ENCODE peak calls at places on chromosomes 4 and X, in four cellular contexts. One of them, this sample, is unnamed.

GRCh38 chr4:35934370-35934981 is 309.8 kb downstream of the ARAP2 start:
- DNase-seq in esophagus muscularis mucosa: no peak
- DNase-seq in GM23338: peak; percentile 65
- DNase-seq in CD8-positive, alpha-beta T cell: no peak
- DNase-seq in this sample: no peak

GRCh38 chr4:186158021-186158859 is 33.1 kb upstream of the CYP4V2 start:
- DNase-seq in GM23338: peak; percentile 3
- DNase-seq in esophagus muscularis mucosa: peak; percentile 55
- DNase-seq in CD8-positive, alpha-beta T cell: no peak
- DNase-seq in this sample: no peak

GRCh38 chrX:75211976-75212375 is 55.9 kb upstream of the ABCB7 start:
- DNase-seq in GM23338: no peak
- DNase-seq in esophagus muscularis mucosa: no peak
- DNase-seq in CD8-positive, alpha-beta T cell: no peak
- DNase-seq in this sample: no peak

GRCh38 chr4:182825003-182825402 is 92.2 kb downstream of the DCTD start:
- DNase-seq in CD8-positive, alpha-beta T cell: no peak
- DNase-seq in esophagus muscularis mucosa: no peak
- DNase-seq in GM23338: no peak
- DNase-seq in this sample: no peak

GRCh38 chr4:78772526-78773084 is 3.5 kb upstream of the BMP2K start:
- DNase-seq in GM23338: no peak
- DNase-seq in CD8-positive, alpha-beta T cell: no peak
- DNase-seq in esophagus muscularis mucosa: no peak
- DNase-seq in this sample: no peak

GRCh38 chrX:65706041-65706828 is 38.8 kb downstream of the MSN start:
- DNase-seq in GM23338: no peak
- DNase-seq in esophagus muscularis mucosa: no peak
- DNase-seq in CD8-positive, alpha-beta T cell: peak; percentile 46
- DNase-seq in this sample: no peak

GRCh38 chr4:24382381-24382780 is 202.0 kb downstream of the DHX15 start:
- DNase-seq in CD8-positive, alpha-beta T cell: no peak
- DNase-seq in GM23338: no peak
- DNase-seq in esophagus muscularis mucosa: no peak
- DNase-seq in this sample: peak; percentile 84

GRCh38 chr4:152436384-152436783 is 99.5 kb downstream of the FBXW7 start:
- DNase-seq in GM23338: peak; percentile 76
- DNase-seq in CD8-positive, alpha-beta T cell: no peak
- DNase-seq in esophagus muscularis mucosa: no peak
- DNase-seq in this sample: no peak

GRCh38 chrX:30183554-30183953 is 31.8 kb upstream of the MAGEB2 start:
- DNase-seq in CD8-positive, alpha-beta T cell: no peak
- DNase-seq in GM23338: no peak
- DNase-seq in esophagus muscularis mucosa: no peak
- DNase-seq in this sample: no peak

GRCh38 chr4:87053064-87053693 is 118.4 kb downstream of the AFF1 start:
- DNase-seq in esophagus muscularis mucosa: peak; percentile 26
- DNase-seq in CD8-positive, alpha-beta T cell: no peak
- DNase-seq in GM23338: no peak
- DNase-seq in this sample: no peak

GRCh38 chrX:70398899-70399298 is 24.2 kb upstream of the GDPD2 start:
- DNase-seq in GM23338: no peak
- DNase-seq in CD8-positive, alpha-beta T cell: no peak
- DNase-seq in esophagus muscularis mucosa: no peak
- DNase-seq in this sample: no peak

GRCh38 chr4:118905546-118905945 is 16.9 kb downstream of the SYNPO2 start:
- DNase-seq in esophagus muscularis mucosa: no peak
- DNase-seq in GM23338: no peak
- DNase-seq in CD8-positive, alpha-beta T cell: no peak
- DNase-seq in this sample: no peak

GRCh38 chr4:61911313-61911756 is 711.2 kb downstream of the ADGRL3 start:
- DNase-seq in CD8-positive, alpha-beta T cell: no peak
- DNase-seq in esophagus muscularis mucosa: no peak
- DNase-seq in GM23338: peak; percentile 60
- DNase-seq in this sample: no peak

GRCh38 chr4:35463251-35463952 is 780.9 kb downstream of the ARAP2 start:
- DNase-seq in GM23338: peak; percentile 37
- DNase-seq in esophagus muscularis mucosa: no peak
- DNase-seq in CD8-positive, alpha-beta T cell: no peak
- DNase-seq in this sample: no peak

GRCh38 chr4:82744284-82744963 is 54.2 kb downstream of the SCD5 start:
- DNase-seq in GM23338: no peak
- DNase-seq in CD8-positive, alpha-beta T cell: no peak
- DNase-seq in esophagus muscularis mucosa: no peak
- DNase-seq in this sample: peak; percentile 49

GRCh38 chrX:17818729-17819128 is 42.4 kb downstream of the RAI2 start:
- DNase-seq in esophagus muscularis mucosa: no peak
- DNase-seq in CD8-positive, alpha-beta T cell: no peak
- DNase-seq in GM23338: no peak
- DNase-seq in this sample: no peak

GRCh38 chr4:126431049-126431448 is 1116.3 kb downstream of the FAT4 start:
- DNase-seq in esophagus muscularis mucosa: no peak
- DNase-seq in CD8-positive, alpha-beta T cell: no peak
- DNase-seq in GM23338: no peak
- DNase-seq in this sample: no peak

GRCh38 chr4:141338238-141338637 is 117.5 kb downstream of the ZNF330 start:
- DNase-seq in esophagus muscularis mucosa: no peak
- DNase-seq in GM23338: no peak
- DNase-seq in CD8-positive, alpha-beta T cell: no peak
- DNase-seq in this sample: no peak

GRCh38 chr4:133720001-133720400 is 481.6 kb downstream of the PABPC4L start:
- DNase-seq in esophagus muscularis mucosa: no peak
- DNase-seq in CD8-positive, alpha-beta T cell: no peak
- DNase-seq in GM23338: no peak
- DNase-seq in this sample: no peak

GRCh38 chrX:43860646-43861370 is 21.4 kb downstream of the MAOB start:
- DNase-seq in CD8-positive, alpha-beta T cell: no peak
- DNase-seq in GM23338: no peak
- DNase-seq in esophagus muscularis mucosa: no peak
- DNase-seq in this sample: peak; percentile 38

GRCh38 chr4:33369366-33369899 is 2649.3 kb downstream of the PCDH7 start:
- DNase-seq in GM23338: no peak
- DNase-seq in CD8-positive, alpha-beta T cell: no peak
- DNase-seq in esophagus muscularis mucosa: no peak
- DNase-seq in this sample: peak; percentile 35

GRCh38 chr4:81757706-81758105 is 286.0 kb upstream of the RASGEF1B start:
- DNase-seq in GM23338: peak; percentile 10
- DNase-seq in esophagus muscularis mucosa: no peak
- DNase-seq in CD8-positive, alpha-beta T cell: no peak
- DNase-seq in this sample: no peak

GRCh38 chr4:120921456-120922389 is 803 bp downstream of the PRDM5 start:
- DNase-seq in GM23338: peak; percentile 48
- DNase-seq in CD8-positive, alpha-beta T cell: peak; percentile 31
- DNase-seq in esophagus muscularis mucosa: no peak
- DNase-seq in this sample: no peak

GRCh38 chrX:68186552-68187262 is 246.6 kb downstream of the OPHN1 start:
- DNase-seq in GM23338: no peak
- DNase-seq in esophagus muscularis mucosa: no peak
- DNase-seq in CD8-positive, alpha-beta T cell: no peak
- DNase-seq in this sample: no peak

GRCh38 chr4:94011190-94011589 is 182.6 kb downstream of the ATOH1 start:
- DNase-seq in GM23338: peak; percentile 7
- DNase-seq in CD8-positive, alpha-beta T cell: no peak
- DNase-seq in esophagus muscularis mucosa: no peak
- DNase-seq in this sample: no peak

GRCh38 chr4:56261027-56261426 is 126.3 kb downstream of the AASDH start:
- DNase-seq in esophagus muscularis mucosa: peak; percentile 47
- DNase-seq in GM23338: no peak
- DNase-seq in CD8-positive, alpha-beta T cell: no peak
- DNase-seq in this sample: no peak

GRCh38 chrX:65697915-65698796 is 30.7 kb downstream of the MSN start:
- DNase-seq in GM23338: peak; percentile 15
- DNase-seq in esophagus muscularis mucosa: no peak
- DNase-seq in CD8-positive, alpha-beta T cell: peak; percentile 71
- DNase-seq in this sample: no peak

GRCh38 chr4:182126096-182126495 is 117.1 kb upstream of the TENM3 start:
- DNase-seq in GM23338: no peak
- DNase-seq in esophagus muscularis mucosa: no peak
- DNase-seq in CD8-positive, alpha-beta T cell: no peak
- DNase-seq in this sample: no peak

GRCh38 chr4:155552180-155552579 is 114.5 kb upstream of the GUCY1A1 start:
- DNase-seq in CD8-positive, alpha-beta T cell: no peak
- DNase-seq in esophagus muscularis mucosa: no peak
- DNase-seq in GM23338: no peak
- DNase-seq in this sample: no peak

GRCh38 chr4:164977243-164978164 is at the start of gene TRIM61:
- DNase-seq in esophagus muscularis mucosa: peak; percentile 77
- DNase-seq in GM23338: no peak
- DNase-seq in CD8-positive, alpha-beta T cell: peak; percentile 61
- DNase-seq in this sample: no peak

GRCh38 chr4:8129136-8129535 is 29.5 kb downstream of the ABLIM2 start:
- DNase-seq in GM23338: no peak
- DNase-seq in CD8-positive, alpha-beta T cell: no peak
- DNase-seq in esophagus muscularis mucosa: no peak
- DNase-seq in this sample: no peak

GRCh38 chr4:98125585-98125984 is 17.7 kb downstream of the STPG2 start:
- DNase-seq in esophagus muscularis mucosa: no peak
- DNase-seq in CD8-positive, alpha-beta T cell: no peak
- DNase-seq in GM23338: no peak
- DNase-seq in this sample: no peak
- TF ChIP-seq CTCF in esophagus muscularis mucosa: no peak
- TF ChIP-seq CTCF in CD8-positive, alpha-beta T cell: no peak
- TF ChIP-seq CTCF in GM23338: no peak
- TF ChIP-seq CTCF in this sample: no peak

GRCh38 chrX:78327370-78328048 is at the start of gene CYSLTR1:
- DNase-seq in esophagus muscularis mucosa: no peak
- DNase-seq in GM23338: peak; percentile 3
- DNase-seq in CD8-positive, alpha-beta T cell: no peak
- DNase-seq in this sample: no peak
- H3K4me3 ChIP-seq in esophagus muscularis mucosa: peak within 1 kb of the TSS; percentile 53
- H3K4me3 ChIP-seq in GM23338: no peak within 1 kb of the TSS
- H3K4me3 ChIP-seq in CD8-positive, alpha-beta T cell: no peak within 1 kb of the TSS
- H3K4me3 ChIP-seq in this sample: no peak within 1 kb of the TSS

GRCh38 chr4:41709844-41710481 is 38.6 kb downstream of the PHOX2B start:
- DNase-seq in GM23338: no peak
- DNase-seq in esophagus muscularis mucosa: no peak
- DNase-seq in CD8-positive, alpha-beta T cell: no peak
- DNase-seq in this sample: peak; percentile 37
- H3K27me3 ChIP-seq in GM23338: no peaks in the 10 kb centered on the region
- H3K27me3 ChIP-seq in esophagus muscularis mucosa: no peaks in the 10 kb centered on the region
- H3K27me3 ChIP-seq in CD8-positive, alpha-beta T cell: no peaks in the 10 kb centered on the region
- H3K27me3 ChIP-seq in this sample: no peaks in the 10 kb centered on the region

GRCh38 chr4:71550220-71551190 is 211.7 kb downstream of the SLC4A4 start:
- DNase-seq in GM23338: peak; percentile 53
- DNase-seq in CD8-positive, alpha-beta T cell: no peak
- DNase-seq in esophagus muscularis mucosa: no peak
- DNase-seq in this sample: no peak

GRCh38 chr4:71558248-71558647 is 219.4 kb downstream of the SLC4A4 start:
- DNase-seq in GM23338: no peak
- DNase-seq in CD8-positive, alpha-beta T cell: no peak
- DNase-seq in esophagus muscularis mucosa: no peak
- DNase-seq in this sample: no peak

GRCh38 chr4:71549516-71550160 is 210.8 kb downstream of the SLC4A4 start:
- DNase-seq in esophagus muscularis mucosa: no peak
- DNase-seq in CD8-positive, alpha-beta T cell: no peak
- DNase-seq in GM23338: no peak
- DNase-seq in this sample: no peak

GRCh38 chr4:71553605-71554004 is 214.8 kb downstream of the SLC4A4 start:
- DNase-seq in CD8-positive, alpha-beta T cell: no peak
- DNase-seq in esophagus muscularis mucosa: no peak
- DNase-seq in GM23338: peak; percentile 56
- DNase-seq in this sample: no peak

GRCh38 chr4:71554025-71554424 is 215.2 kb downstream of the SLC4A4 start:
- DNase-seq in CD8-positive, alpha-beta T cell: no peak
- DNase-seq in GM23338: no peak
- DNase-seq in esophagus muscularis mucosa: no peak
- DNase-seq in this sample: no peak
- TF ChIP-seq CTCF in CD8-positive, alpha-beta T cell: no peak
- TF ChIP-seq CTCF in GM23338: no peak
- TF ChIP-seq CTCF in esophagus muscularis mucosa: no peak
- TF ChIP-seq CTCF in this sample: no peak

GRCh38 chr4:1463088-1463926 is 57.1 kb upstream of the NKX1-1 start:
- DNase-seq in esophagus muscularis mucosa: no peak
- DNase-seq in CD8-positive, alpha-beta T cell: no peak
- DNase-seq in GM23338: no peak
- DNase-seq in this sample: no peak

GRCh38 chr4:1463927-1464540 is 57.8 kb upstream of the NKX1-1 start:
- DNase-seq in GM23338: no peak
- DNase-seq in CD8-positive, alpha-beta T cell: no peak
- DNase-seq in esophagus muscularis mucosa: no peak
- DNase-seq in this sample: no peak

GRCh38 chr4:1464581-1465171 is 58.4 kb upstream of the NKX1-1 start:
- DNase-seq in GM23338: no peak
- DNase-seq in esophagus muscularis mucosa: no peak
- DNase-seq in CD8-positive, alpha-beta T cell: no peak
- DNase-seq in this sample: no peak

GRCh38 chr4:1466034-1466960 is 60.1 kb upstream of the NKX1-1 start:
- DNase-seq in esophagus muscularis mucosa: no peak
- DNase-seq in GM23338: no peak
- DNase-seq in CD8-positive, alpha-beta T cell: no peak
- DNase-seq in this sample: no peak

DNA sequence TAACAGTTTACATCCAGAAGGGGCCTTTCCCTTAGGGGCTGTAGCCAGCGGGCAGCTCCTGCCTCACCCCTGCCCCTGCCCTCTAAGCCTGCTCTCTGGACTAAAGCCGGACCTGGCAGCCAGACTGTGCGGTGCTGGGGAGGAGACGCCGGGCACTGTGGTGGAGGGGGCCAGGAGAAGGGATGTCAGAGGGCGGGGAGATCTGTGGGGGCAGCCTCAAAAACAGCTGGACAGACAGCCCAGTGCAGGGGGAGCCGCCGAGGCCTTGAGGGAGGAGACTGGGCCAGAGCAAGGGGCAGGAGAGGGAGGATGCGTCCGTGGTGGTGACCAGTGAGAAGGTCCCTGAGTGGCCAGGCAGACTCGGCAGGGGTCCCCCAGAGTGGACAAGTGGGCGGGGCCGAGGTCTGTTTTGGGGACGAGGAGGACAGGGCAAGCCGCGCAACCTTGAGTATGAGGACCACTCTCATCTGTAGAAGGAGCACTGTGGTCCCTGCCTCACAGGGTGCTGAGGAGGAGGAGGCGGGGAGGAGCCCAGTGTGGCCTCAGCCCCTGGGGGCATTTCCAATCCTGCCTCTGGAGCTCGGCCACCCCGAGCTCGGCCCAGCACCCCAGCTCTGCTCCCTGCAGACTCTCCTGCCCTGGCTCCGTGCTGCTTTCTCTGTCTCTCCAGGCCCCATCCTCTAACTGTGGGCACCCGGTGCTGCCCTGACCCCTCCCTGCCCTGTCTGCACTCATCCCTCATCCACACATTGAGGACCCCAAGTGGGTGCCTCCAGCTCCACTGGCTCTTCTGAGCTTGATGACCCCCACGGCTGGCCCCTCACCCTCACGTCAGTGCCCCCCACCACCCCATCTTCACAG is 59.2 kb upstream of the NKX1-1 start:
- DNase-seq in CD8-positive, alpha-beta T cell: no peak
- DNase-seq in esophagus muscularis mucosa: no peak
- DNase-seq in GM23338: no peak
- DNase-seq in this sample: no peak
- H3K4me3 ChIP-seq in CD8-positive, alpha-beta T cell: no peak overlapping the region
- H3K4me3 ChIP-seq in esophagus muscularis mucosa: no peak overlapping the region
- H3K4me3 ChIP-seq in GM23338: no peak overlapping the region
- H3K4me3 ChIP-seq in this sample: no peak overlapping the region

This sample was measured in kidney epithelial cell.